ENCODE peak calls at places on chromosomes 7 and 10, in five cellular contexts. X is HepG2, F is epithelial cell of esophagus, G is Calu3, D is mucosa of descending colon. M is an unnamed sample.

GRCh38 chr7:93146465-93147127 is 1.6 kb downstream of the SAMD9L start:
- DNase-seq in F (no peak), G (no peak), D (no peak), X (no peak), M (no peak)

GRCh38 chr7:137742051-137742450 is 104.7 kb downstream of the DGKI start:
- DNase-seq in X (no peak), G (no peak), D (no peak), F (no peak), M (no peak)

GRCh38 chr10:78320990-78321389 is 287.3 kb downstream of the RPS24 start:
- DNase-seq in D (no peak), F (no peak), G (no peak), X (no peak), M (no peak)

GRCh38 chr10:12981570-12981969 is 19.9 kb downstream of the CCDC3 start:
- DNase-seq in X (no peak), F (peak), D (no peak), G (no peak), M (no peak)

GRCh38 chr7:98870071-98870651 is 347 bp upstream of the TMEM130 start:
- DNase-seq in F (peak), G (peak), D (no peak), X (no peak), M (peak)

GRCh38 chr10:8069627-8070026 is 15.1 kb downstream of the GATA3 start:
- DNase-seq in X (no peak), F (no peak), D (no peak), G (no peak), M (no peak)

GRCh38 chr10:61903991-61904350 is 2.5 kb downstream of the ARID5B start:
- DNase-seq in F (no peak), G (no peak), X (no peak), D (no peak), M (no peak)

GRCh38 chr10:37381271-37381670 is 255.9 kb downstream of the ANKRD30A start:
- DNase-seq in X (no peak), D (no peak), G (no peak), F (peak), M (no peak)

GRCh38 chr7:82629583-82629982 is 186.0 kb upstream of the CACNA2D1 start:
- DNase-seq in G (no peak), X (no peak), F (no peak), D (no peak), M (no peak)

GRCh38 chr10:9786101-9786500 is 1231.6 kb upstream of the CELF2 start:
- DNase-seq in F (peak), D (no peak), X (no peak), G (no peak), M (no peak)

GRCh38 chr7:74185636-74186035 is 11.5 kb downstream of the EIF4H start:
- DNase-seq in D (no peak), G (no peak), X (no peak), F (no peak), M (no peak)

GRCh38 chr7:128247640-128248194 is 6.6 kb downstream of the LEP start:
- DNase-seq in F (peak), X (no peak), D (no peak), G (peak), M (no peak)

GRCh38 chr7:31028417-31028988 is 23.6 kb upstream of the ADCYAP1R1 start:
- DNase-seq in X (no peak), F (no peak), D (no peak), G (no peak), M (no peak)

GRCh38 chr7:105215821-105216220 is 172.9 kb downstream of the SRPK2 start:
- DNase-seq in D (no peak), X (no peak), G (no peak), F (no peak), M (no peak)

GRCh38 chr7:139883814-139884213 is 54.8 kb downstream of the TBXAS1 start:
- DNase-seq in X (no peak), D (no peak), G (no peak), F (no peak), M (no peak)

GRCh38 chr10:62456611-62457101 is 82.5 kb downstream of the ZNF365 start:
- DNase-seq in F (no peak), D (peak), X (no peak), G (no peak), M (no peak)

GRCh38 chr10:104387130-104387888 is 33.7 kb downstream of the CFAP58 start:
- DNase-seq in D (peak), X (no peak), G (no peak), F (peak), M (no peak)

GRCh38 chr10:119246862-119247549 is 39.6 kb downstream of the GRK5 start:
- DNase-seq in F (peak), D (no peak), X (no peak), G (no peak), M (no peak)

GRCh38 chr7:68785036-68785435 is 813.2 kb upstream of the AUTS2 start:
- DNase-seq in X (no peak), F (no peak), G (no peak), D (no peak), M (no peak)

GRCh38 chr7:12607134-12607533 is 36.6 kb downstream of the SCIN start:
- DNase-seq in G (no peak), X (no peak), F (no peak), D (no peak), M (no peak)

GRCh38 chr7:36283711-36284130 is 105.9 kb upstream of the ANLN start:
- DNase-seq in F (no peak), D (peak), G (no peak), X (no peak), M (no peak)

GRCh38 chr7:46848944-46849343 is 733.0 kb downstream of the TNS3 start:
- DNase-seq in X (no peak), F (no peak), G (no peak), D (no peak), M (peak)

GRCh38 chr10:74292871-74293427 is 141.9 kb downstream of the ADK start:
- DNase-seq in X (no peak), F (peak), G (peak), D (no peak), M (no peak)

GRCh38 chr7:30713397-30713796 is 31.1 kb upstream of the CRHR2 start:
- DNase-seq in D (no peak), F (peak), G (no peak), X (no peak), M (no peak)

GRCh38 chr10:3067859-3068179 is 471 bp downstream of the PFKP start:
- DNase-seq in X (no peak), D (no peak), F (no peak), G (no peak), M (no peak)

GRCh38 chr7:26212921-26213718 is 11.6 kb downstream of the CBX3 start:
- DNase-seq in D (no peak), X (no peak), G (no peak), F (no peak), M (no peak)

GRCh38 chr10:46094931-46095755 is 49.1 kb upstream of the MSMB start:
- DNase-seq in G (no peak), X (no peak), F (peak), D (no peak), M (no peak)

GRCh38 chr7:47896809-47897423 is 51.4 kb downstream of the PKD1L1 start:
- DNase-seq in D (no peak), G (no peak), X (no peak), F (no peak), M (no peak)

GRCh38 chr7:66697451-66698438 is 42.8 kb upstream of the RABGEF1 start:
- DNase-seq in X (peak), G (no peak), F (peak), D (no peak), M (no peak)

GRCh38 chr7:92698237-92698841 is 108.1 kb upstream of the FAM133B start:
- DNase-seq in F (peak), X (peak), G (peak), D (peak), M (peak)

GRCh38 chr10:132697568-132698200 is 88.3 kb downstream of the NKX6-2 start:
- DNase-seq in X (no peak), F (no peak), D (no peak), G (no peak), M (no peak)

GRCh38 chr7:98200364-98200763 is 10.9 kb upstream of the BHLHA15 start:
- DNase-seq in X (no peak), F (no peak), G (no peak), D (no peak), M (no peak)

GRCh38 chr10:9302142-9302746 is 1247.8 kb downstream of the GATA3 start:
- DNase-seq in G (peak), D (peak), X (peak), F (peak), M (peak)

GRCh38 chr7:13551503-13551902 is 438.0 kb downstream of the ETV1 start:
- DNase-seq in D (no peak), G (no peak), X (no peak), F (peak), M (no peak)

GRCh38 chr10:100138921-100139496 is 46.8 kb downstream of the ERLIN1 start:
- DNase-seq in G (no peak), D (no peak), F (no peak), X (no peak), M (no peak)

GRCh38 chr7:36191292-36191920 is 38.4 kb downstream of the EEPD1 start:
- DNase-seq in G (no peak), X (no peak), F (no peak), D (no peak), M (no peak)

GRCh38 chr10:25026463-25026862 is 10.1 kb downstream of the THNSL1 start:
- DNase-seq in F (peak), G (no peak), D (no peak), X (no peak), M (no peak)
- TF ChIP-seq CTCF in F (peak), G (no peak), D (no peak), X (peak), M (peak)

DNA sequence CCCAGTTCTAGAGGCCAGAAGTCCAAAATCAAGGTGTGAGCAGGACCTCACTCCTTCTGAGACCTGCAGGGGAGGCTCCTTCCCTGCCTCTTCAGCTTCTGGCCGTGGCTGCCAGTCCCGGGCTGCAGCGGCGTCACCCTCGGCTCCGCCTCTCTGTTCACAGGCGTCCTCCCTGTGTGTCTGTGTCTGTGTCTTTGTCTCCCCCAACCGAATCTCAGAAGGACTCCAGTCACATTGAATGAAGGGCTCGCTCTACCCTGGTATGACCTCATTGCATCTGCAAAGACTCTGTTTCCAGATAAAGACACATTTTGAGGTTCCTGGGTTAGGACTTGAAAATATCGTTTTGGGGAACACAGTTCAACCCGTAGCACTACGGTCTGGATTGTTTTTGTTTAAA is 33.1 kb upstream of the GALNT11 start:
- DNase-seq in X (peak), D (peak), F (peak), G (peak), M (peak)
- TF ChIP-seq CTCF in X (peak), D (no peak), F (peak), G (no peak), M (peak)

GRCh38 chr7:7969306-7970112 is 913 bp downstream of the GLCCI1 start:
- DNase-seq in G (peak), D (peak), X (no peak), F (peak), M (peak)
- TF ChIP-seq CTCF in G (no peak), D (no peak), X (peak), F (no peak), M (no peak)

GRCh38 chr7:23276381-23276780 is 22.8 kb upstream of the MALSU1 start:
- DNase-seq in G (peak), D (no peak), F (no peak), X (peak), M (no peak)
- TF ChIP-seq CTCF in G (peak), D (no peak), F (no peak), X (peak), M (peak)

DNA sequence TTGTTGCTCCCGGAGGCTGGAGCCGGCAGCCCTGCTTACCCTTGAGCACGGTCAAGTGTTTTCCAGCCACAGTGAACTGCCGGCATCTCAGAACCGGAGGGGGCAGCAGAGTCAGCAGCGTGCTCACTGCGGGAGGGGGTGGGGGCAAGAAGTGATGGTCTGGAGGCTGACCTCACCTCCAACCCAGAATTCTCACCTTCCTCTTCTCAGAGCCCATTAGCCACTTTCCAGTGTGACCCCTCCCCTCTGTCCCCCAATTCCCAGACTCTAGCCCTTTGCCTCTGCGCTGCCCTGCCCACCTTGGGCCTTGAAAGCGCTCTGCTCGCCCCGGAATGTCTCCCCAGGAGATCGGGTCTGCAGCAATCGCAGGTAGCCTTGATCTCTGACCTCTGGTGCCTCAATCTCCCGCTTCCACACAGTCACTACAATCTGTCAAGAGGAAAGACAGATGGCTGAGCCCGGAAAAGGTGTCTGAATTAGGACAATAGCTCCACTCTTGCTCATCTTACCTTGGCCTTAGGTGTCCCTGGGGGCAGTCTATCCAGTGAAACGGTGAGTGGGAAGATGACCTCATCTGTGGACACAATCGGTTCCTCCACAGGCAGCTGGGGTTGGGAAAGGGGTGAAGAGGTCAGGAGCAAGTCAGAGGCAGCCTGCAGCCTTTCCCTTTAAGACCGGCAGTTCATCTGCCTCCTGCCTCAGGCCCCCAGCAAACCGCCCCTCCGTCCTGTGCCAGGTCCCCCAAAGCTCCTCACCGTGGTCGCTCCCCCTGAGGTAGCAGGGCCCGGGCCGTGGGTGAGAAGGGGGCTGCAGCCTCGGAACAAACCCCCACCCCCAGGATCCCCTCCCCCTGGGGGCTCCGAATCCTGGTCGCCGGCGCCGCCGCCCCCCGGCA is 942 bp downstream of the TRAPPC14 start:
- DNase-seq in X (peak), D (no peak), F (peak), G (no peak), M (peak)
- TF ChIP-seq CTCF in X (peak), D (no peak), F (peak), G (no peak), M (peak)

GRCh38 chr7:1380821-1381580 is 78.3 kb downstream of the MICALL2 start:
- DNase-seq in D (no peak), X (no peak), F (no peak), G (no peak), M (no peak)

GRCh38 chr7:1380211-1380815 is 79.0 kb downstream of the MICALL2 start:
- DNase-seq in D (no peak), G (no peak), X (no peak), F (no peak), M (no peak)

GRCh38 chr7:1379202-1379601 is 80.1 kb downstream of the MICALL2 start:
- DNase-seq in G (no peak), D (no peak), F (no peak), X (no peak), M (no peak)

GRCh38 chr7:1378610-1379180 is 80.6 kb downstream of the MICALL2 start:
- DNase-seq in G (no peak), X (no peak), F (no peak), D (no peak), M (no peak)

DNA sequence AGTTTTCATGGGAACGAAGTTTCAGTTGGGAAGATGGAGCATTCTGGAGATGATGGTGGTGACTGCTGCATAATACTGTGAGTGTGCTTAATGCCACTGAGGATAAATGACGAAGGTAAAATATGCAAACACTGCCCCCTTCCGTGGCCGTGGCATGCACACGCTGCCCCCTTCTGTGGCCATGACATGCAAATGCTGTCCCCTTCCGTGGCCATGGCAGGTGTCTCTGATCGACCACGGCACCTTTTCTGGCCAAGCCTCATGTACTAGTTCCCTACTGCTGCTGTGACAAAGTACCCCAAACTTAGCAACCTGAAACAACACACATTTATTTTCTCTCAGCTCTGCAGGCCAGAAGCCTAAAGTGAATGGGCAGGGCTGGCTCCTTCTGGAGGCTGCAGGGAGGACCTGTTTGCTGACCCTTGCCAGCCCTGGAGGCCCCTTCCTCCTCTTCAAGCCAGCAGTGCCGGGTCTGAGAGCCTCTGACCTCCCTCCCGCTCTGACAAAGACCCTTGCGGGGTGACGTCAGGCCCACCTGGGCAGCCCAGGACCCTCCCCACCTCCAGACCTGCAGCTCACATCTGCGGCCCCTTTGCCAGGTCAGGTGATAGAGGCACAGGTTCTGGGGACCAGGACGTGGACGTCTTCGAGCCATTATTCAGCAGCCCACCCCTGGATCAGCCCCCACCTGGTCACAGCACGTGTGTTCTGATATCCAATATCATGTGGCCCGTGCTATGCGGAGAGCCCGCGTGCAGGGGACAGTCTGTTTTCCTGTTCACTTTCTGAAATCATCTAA is 82.0 kb downstream of the MICALL2 start:
- DNase-seq in F (no peak), D (no peak), X (no peak), G (peak), M (no peak)
- TF ChIP-seq CTCF in F (no peak), D (no peak), X (peak), G (no peak), M (no peak)

DNA sequence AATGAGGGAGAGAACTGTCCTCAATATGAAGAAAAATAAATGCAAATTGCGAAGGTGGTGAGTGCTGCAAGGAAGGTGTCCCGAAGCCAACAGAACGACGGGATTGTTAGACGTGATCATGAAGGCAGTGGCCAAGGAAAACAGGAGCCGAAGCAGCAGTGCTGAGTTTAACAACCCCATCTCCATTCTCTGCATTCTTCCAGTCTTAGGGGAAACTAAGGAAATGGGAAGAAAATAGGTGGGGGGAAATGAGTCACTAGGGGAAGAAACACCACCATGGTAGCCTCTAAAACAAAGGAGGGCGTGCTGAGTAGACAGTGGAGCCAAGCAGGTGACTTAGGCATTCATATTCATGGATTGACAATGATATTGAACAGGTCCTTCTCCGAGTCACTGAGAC is 192.2 kb upstream of the AKR1E2 start:
- DNase-seq in D (no peak), G (no peak), F (no peak), X (no peak), M (no peak)
- TF ChIP-seq CTCF in D (no peak), G (no peak), F (no peak), X (no peak), M (no peak)

GRCh38 chr10:117552156-117552620 is 9.6 kb downstream of the EMX2 start:
- DNase-seq in G (no peak), F (peak), X (no peak), D (no peak), M (no peak)

GRCh38 chr10:117554371-117554770 is 11.8 kb downstream of the EMX2 start:
- DNase-seq in D (no peak), G (no peak), F (no peak), X (no peak), M (no peak)

GRCh38 chr10:117552759-117553158 is 10.2 kb downstream of the EMX2 start:
- DNase-seq in G (no peak), F (no peak), D (no peak), X (no peak), M (no peak)

GRCh38 chr10:117553815-117554172 is 11.2 kb downstream of the EMX2 start:
- DNase-seq in D (no peak), F (no peak), G (no peak), X (no peak), M (no peak)

GRCh38 chr10:117553171-117553814 is 10.7 kb downstream of the EMX2 start:
- DNase-seq in D (no peak), G (no peak), X (no peak), F (no peak), M (no peak)
- TF ChIP-seq CTCF in D (no peak), G (no peak), X (no peak), F (no peak), M (peak)